ENCODE peak calls at places on chromosomes 12 and 14, in five cellular contexts. F is PC-3; Q is lower leg skin; V is heart right ventricle; S is activated CD8-positive, alpha-beta T cell treated with anti-CD3 and anti-CD28 coated beads for 36 hours. U is an unnamed sample.

GRCh38 chr14:55129086-55129427 is at the start of gene LGALS3:
- DNase-seq in F (peak; percentile 92), S (peak; percentile 27), V (peak; percentile 85), Q (peak; percentile 96), U (peak; percentile 75)

GRCh38 chr14:75993567-75994041 is 8.0 kb downstream of the IFT43 start:
- DNase-seq in Q (no peak), F (no peak), S (no peak), V (no peak), U (no peak)

GRCh38 chr12:51378749-51379148 is 12.5 kb downstream of the GALNT6 start:
- DNase-seq in V (no peak), Q (no peak), F (no peak), S (no peak), U (no peak)

GRCh38 chr14:64745511-64746041 is 41.4 kb downstream of the PLEKHG3 start:
- DNase-seq in V (no peak), S (no peak), F (no peak), Q (no peak), U (no peak)

GRCh38 chr14:69138189-69138535 is 14.8 kb downstream of the DCAF5 start:
- DNase-seq in V (no peak), F (no peak), Q (no peak), S (no peak), U (peak; percentile 57)

GRCh38 chr12:124334976-124335375 is 40.1 kb downstream of the RFLNA start:
- DNase-seq in F (no peak), Q (no peak), S (no peak), V (no peak), U (no peak)

GRCh38 chr12:104190641-104191176 is 24.9 kb upstream of the TXNRD1 start:
- DNase-seq in Q (no peak), F (no peak), S (no peak), V (no peak), U (no peak)

GRCh38 chr14:92456215-92457017 is 57.2 kb upstream of the RIN3 start:
- DNase-seq in V (peak; percentile 59), S (peak; percentile 42), Q (peak; percentile 77), F (peak; percentile 73), U (peak; percentile 63)

GRCh38 chr12:45727994-45728624 is 1.4 kb upstream of the ARID2 start:
- DNase-seq in V (no peak), Q (no peak), S (peak; percentile 49), F (no peak), U (no peak)

GRCh38 chr14:45658917-45659299 is 405.9 kb upstream of the MIS18BP1 start:
- DNase-seq in V (no peak), Q (no peak), S (no peak), F (no peak), U (no peak)

GRCh38 chr14:66003082-66003740 is 483.0 kb upstream of the CCDC196 start:
- DNase-seq in V (no peak), F (peak; percentile 68), S (no peak), Q (no peak), U (peak; percentile 81)

GRCh38 chr14:22251090-22251489 is 337.9 kb downstream of the DAD1 start:
- DNase-seq in F (peak; percentile 75), Q (no peak), S (no peak), V (no peak), U (no peak)

GRCh38 chr12:12704593-12705230 is 8.7 kb upstream of the GPR19 start:
- DNase-seq in V (no peak), S (peak; percentile 47), Q (no peak), F (peak; percentile 89), U (peak; percentile 92)

GRCh38 chr12:124754949-124755800 is 108.5 kb downstream of the SCARB1 start:
- DNase-seq in V (peak; percentile 83), S (peak; percentile 31), Q (peak; percentile 96), F (no peak), U (peak; percentile 90)

GRCh38 chr14:96246535-96246839 is 9.5 kb upstream of the BDKRB1 start:
- DNase-seq in Q (no peak), F (peak; percentile 31), V (no peak), S (no peak), U (peak; percentile 98)

GRCh38 chr12:11654338-11654737 is 4.9 kb downstream of the ETV6 start:
- DNase-seq in Q (no peak), S (no peak), F (no peak), V (no peak), U (no peak)

GRCh38 chr12:127260531-127260930 is 1006.4 kb upstream of the TMEM132C start:
- DNase-seq in Q (no peak), F (no peak), V (no peak), S (no peak), U (no peak)

GRCh38 chr12:19440019-19440858 is 947 bp downstream of the AEBP2 start:
- DNase-seq in F (peak; percentile 34), V (peak; percentile 49), S (peak; percentile 81), Q (peak; percentile 92), U (peak; percentile 50)

GRCh38 chr12:89259831-89260230 is 92.5 kb downstream of the DUSP6 start:
- DNase-seq in S (no peak), Q (no peak), F (peak; percentile 46), V (no peak), U (no peak)

GRCh38 chr14:22753586-22753985 is 12.9 kb upstream of the OXA1L start:
- DNase-seq in V (no peak), Q (no peak), S (no peak), F (no peak), U (no peak)

GRCh38 chr12:1634149-1634548 is 5.1 kb downstream of the WNT5B start:
- DNase-seq in V (no peak), S (no peak), F (no peak), Q (no peak), U (no peak)

GRCh38 chr12:94832780-94833760 is 170.4 kb downstream of the NDUFA12 start:
- DNase-seq in V (no peak), S (no peak), F (peak; percentile 7), Q (no peak), U (peak; percentile 42)

GRCh38 chr12:7588703-7589329 is 76.9 kb downstream of the APOBEC1 start:
- DNase-seq in V (no peak), F (peak; percentile 59), S (peak; percentile 71), Q (no peak), U (peak; percentile 81)

GRCh38 chr12:69348162-69348938 is at the start of gene LYZ:
- DNase-seq in V (no peak), F (no peak), S (no peak), Q (no peak), U (no peak)

GRCh38 chr14:24889843-24890242 is 160.1 kb downstream of the STXBP6 start:
- DNase-seq in F (no peak), S (no peak), V (no peak), Q (no peak), U (no peak)

GRCh38 chr14:106605548-106606448 is 1079.4 kb downstream of the TMEM121 start:
- DNase-seq in V (peak; percentile 18), S (peak; percentile 94), Q (no peak), F (no peak), U (peak; percentile 40)

GRCh38 chr14:95662376-95663186 is 23.6 kb upstream of the TCL1B start:
- DNase-seq in F (no peak), V (no peak), S (no peak), Q (no peak), U (no peak)

GRCh38 chr12:76519538-76519937 is 40.0 kb downstream of the OSBPL8 start:
- DNase-seq in F (peak; percentile 5), S (peak; percentile 60), Q (no peak), V (no peak), U (peak; percentile 4)

GRCh38 chr12:89880695-89881350 is 172.2 kb upstream of the ATP2B1 start:
- DNase-seq in Q (no peak), S (peak; percentile 75), V (no peak), F (no peak), U (no peak)

GRCh38 chr14:39028620-39029019 is 74.4 kb downstream of the SEC23A start:
- DNase-seq in Q (no peak), S (no peak), V (no peak), F (no peak), U (no peak)

GRCh38 chr12:53414756-53415417 is 8.8 kb upstream of the AMHR2 start:
- DNase-seq in F (no peak), V (no peak), S (no peak), Q (no peak), U (no peak)

GRCh38 chr12:92546826-92547348 is 155.9 kb upstream of the PLEKHG7 start:
- DNase-seq in V (no peak), S (no peak), Q (no peak), F (no peak), U (no peak)

GRCh38 chr12:89140580-89141236 is 211.6 kb downstream of the DUSP6 start:
- DNase-seq in F (peak; percentile 48), Q (no peak), S (no peak), V (peak; percentile 56), U (no peak)

GRCh38 chr12:57214398-57214781 is 2.2 kb upstream of the NXPH4 start:
- DNase-seq in S (peak; percentile 86), V (peak; percentile 64), F (peak; percentile 72), Q (peak; percentile 92), U (peak; percentile 66)

GRCh38 chr12:13587721-13588389 is 391.3 kb downstream of the EMP1 start:
- DNase-seq in F (no peak), S (no peak), Q (no peak), V (no peak), U (no peak)

GRCh38 chr12:71640316-71640715 is 23.3 kb downstream of the ZFC3H1 start:
- DNase-seq in F (no peak), V (no peak), Q (no peak), S (no peak), U (no peak)

GRCh38 chr14:76946753-76947077 is 81.8 kb downstream of the IRF2BPL start:
- DNase-seq in F (no peak), Q (no peak), V (no peak), S (no peak), U (no peak)

GRCh38 chr14:93953263-93953662 is 23.1 kb downstream of the ASB2 start:
- DNase-seq in V (no peak), S (no peak), F (no peak), Q (no peak), U (no peak)
- TF ChIP-seq CTCF in V (no peak), S (peak; percentile 14), F (no peak), Q (no peak), U (no peak)

GRCh38 chr14:53963491-53964227 is 7.0 kb upstream of the BMP4 start:
- DNase-seq in V (peak; percentile 27), S (peak; percentile 20), Q (peak; percentile 88), F (peak; percentile 63), U (no peak)
- TF ChIP-seq CTCF in V (peak; percentile 31), S (no peak), Q (no peak), F (peak; percentile 63), U (no peak)

GRCh38 chr14:41922014-41922413 is 315.3 kb downstream of the LRFN5 start:
- DNase-seq in F (peak; percentile 7), Q (no peak), S (no peak), V (no peak), U (no peak)

GRCh38 chr14:41925409-41925808 is 318.7 kb downstream of the LRFN5 start:
- DNase-seq in F (peak; percentile 63), V (no peak), Q (no peak), S (no peak), U (peak; percentile 43)
- TF ChIP-seq CTCF in F (peak; percentile 73), V (no peak), Q (no peak), S (no peak), U (peak; percentile 35)

DNA sequence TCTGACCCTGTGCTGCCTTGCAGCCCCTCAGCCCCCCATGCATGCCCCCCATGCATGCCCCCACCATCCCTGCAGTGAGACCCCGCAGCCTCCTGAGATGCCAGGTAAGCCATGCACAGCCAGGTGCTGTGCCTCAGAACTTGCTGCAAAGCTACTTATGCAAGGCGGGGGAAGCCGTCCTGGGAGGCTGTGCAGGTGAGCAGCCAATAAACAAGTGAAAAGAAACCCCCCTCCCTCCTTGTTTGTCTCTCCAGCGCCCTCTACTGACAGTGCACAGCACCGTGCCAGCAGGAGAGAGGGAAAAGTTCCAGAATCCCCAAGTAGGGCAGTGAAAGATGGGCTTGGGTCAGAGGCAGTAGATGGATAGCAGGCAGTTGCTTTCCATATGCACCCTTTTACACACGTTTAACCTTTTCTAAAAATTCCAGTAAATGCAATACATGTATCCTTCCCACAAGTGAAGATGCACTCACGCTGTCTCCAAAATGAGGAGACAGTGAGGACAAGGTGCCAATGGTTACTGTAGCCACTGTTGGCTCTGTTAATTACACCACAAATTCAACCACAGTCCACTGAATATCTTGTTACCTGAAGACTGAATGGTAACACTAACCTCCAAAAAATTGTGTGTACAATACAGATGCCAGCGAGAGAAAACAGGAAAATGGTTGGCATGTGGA is 18.0 kb downstream of the TNFAIP2 start:
- DNase-seq in V (peak; percentile 32), F (peak; percentile 76), S (peak; percentile 66), Q (no peak), U (peak; percentile 77)
- TF ChIP-seq CTCF in V (peak; percentile 71), F (peak; percentile 84), S (peak; percentile 73), Q (no peak), U (peak; percentile 68)